ENCODE peak calls at places on chromosomes 5 and 9, in nine cellular contexts. C is GM23338, P is A549, A is GM12878, I is HCT116, W is K562, O is HepG2, U is SK-N-SH, E is HL-60. D is an unnamed sample.

GRCh38 chr9:136806631-136807201 is 1.0 kb upstream of the RABL6 start:
- DNase-seq in P (no peak), E (no peak), U (no peak), A (no peak), W (no peak), C (no peak), I (no peak), O (no peak), D (no peak)

GRCh38 chr9:93677641-93678136 is 101.3 kb downstream of the PHF2 start:
- DNase-seq in A (no peak), O (no peak), C (no peak), P (no peak), I (no peak), U (peak), W (no peak), E (no peak), D (no peak)

GRCh38 chr5:111848374-111848914 is 91.5 kb upstream of the NREP start:
- DNase-seq in U (no peak), W (no peak), O (no peak), C (no peak), E (no peak), I (no peak), P (no peak), A (no peak), D (no peak)

GRCh38 chr9:112747094-112747493 is 3.5 kb upstream of the SNX30 start:
- DNase-seq in W (no peak), C (no peak), P (no peak), U (no peak), A (no peak), E (no peak), I (no peak), O (peak), D (no peak)

GRCh38 chr5:138364576-138364975 is 12.1 kb downstream of the KDM3B start:
- DNase-seq in A (no peak), E (no peak), C (no peak), U (no peak), W (no peak), I (no peak), P (no peak), O (no peak), D (no peak)

GRCh38 chr5:173712609-173713176 is 96.2 kb upstream of the BOD1 start:
- DNase-seq in O (no peak), C (no peak), I (no peak), E (no peak), U (no peak), P (no peak), A (no peak), W (no peak), D (no peak)

GRCh38 chr9:128685636-128686489 is 3.2 kb upstream of the SET start:
- DNase-seq in P (no peak), O (no peak), A (no peak), W (no peak), E (no peak), U (no peak), C (no peak), I (no peak), D (no peak)

GRCh38 chr9:69696802-69697201 is 24.6 kb upstream of the APBA1 start:
- DNase-seq in A (no peak), P (no peak), I (no peak), W (no peak), E (no peak), U (no peak), C (no peak), O (no peak), D (no peak)

GRCh38 chr9:92590386-92590785 is 54.6 kb upstream of the ECM2 start:
- DNase-seq in A (no peak), U (no peak), C (no peak), O (no peak), E (no peak), W (no peak), P (no peak), I (no peak), D (no peak)

GRCh38 chr9:133694686-133695085 is 43.5 kb downstream of the SARDH start:
- DNase-seq in W (no peak), E (no peak), O (no peak), U (no peak), P (no peak), C (no peak), A (no peak), I (no peak), D (no peak)

GRCh38 chr9:70486127-70486526 is 71.7 kb upstream of the KLF9 start:
- DNase-seq in A (no peak), W (no peak), P (no peak), U (no peak), I (no peak), O (no peak), E (no peak), C (no peak), D (no peak)

GRCh38 chr5:958701-959571 is 49.7 kb upstream of the NKD2 start:
- DNase-seq in A (no peak), O (peak), W (no peak), I (peak), P (peak), C (no peak), U (peak), E (no peak), D (peak)

GRCh38 chr9:135589596-135590485 is 28.3 kb downstream of the PAEP start:
- DNase-seq in A (no peak), U (no peak), P (no peak), O (no peak), E (no peak), I (no peak), C (no peak), W (no peak), D (no peak)

GRCh38 chr5:172097356-172097755 is 90.7 kb downstream of the STK10 start:
- DNase-seq in W (no peak), E (no peak), P (no peak), C (no peak), I (no peak), U (no peak), O (no peak), A (no peak), D (no peak)

GRCh38 chr5:77696120-77696519 is 57.6 kb upstream of the OTP start:
- DNase-seq in P (no peak), O (no peak), W (no peak), C (no peak), U (no peak), A (no peak), I (no peak), E (no peak), D (no peak)

GRCh38 chr5:3642231-3642630 is 46.6 kb downstream of the IRX1 start:
- DNase-seq in C (no peak), E (no peak), U (no peak), W (no peak), P (no peak), A (no peak), I (no peak), O (no peak), D (no peak)

GRCh38 chr9:119349548-119349947 is 19.7 kb downstream of the BRINP1 start:
- DNase-seq in O (no peak), A (no peak), W (no peak), P (no peak), E (no peak), I (no peak), U (no peak), C (peak), D (no peak)

GRCh38 chr5:138668451-138668850 is 84.8 kb upstream of the CTNNA1 start:
- DNase-seq in A (no peak), P (no peak), E (no peak), W (no peak), O (peak), U (no peak), I (no peak), C (no peak), D (no peak)

GRCh38 chr9:7799934-7800285 is 332 bp upstream of the DMAC1 start:
- DNase-seq in P (no peak), C (no peak), A (no peak), I (no peak), O (no peak), W (no peak), U (no peak), E (no peak), D (no peak)

GRCh38 chr9:101018391-101018990 is 10.0 kb upstream of the PLPPR1 start:
- DNase-seq in I (no peak), C (no peak), A (no peak), U (no peak), P (no peak), E (no peak), W (no peak), O (no peak), D (no peak)

GRCh38 chr9:18632624-18633407 is 158.9 kb downstream of the ADAMTSL1 start:
- DNase-seq in E (no peak), W (no peak), C (no peak), I (no peak), P (peak), O (no peak), A (no peak), U (no peak), D (peak)

GRCh38 chr9:133058051-133058450 is 3.7 kb upstream of the CEL start:
- DNase-seq in C (no peak), A (no peak), O (no peak), U (no peak), P (no peak), E (no peak), I (no peak), W (no peak), D (no peak)

GRCh38 chr5:172534229-172535169 is 80.2 kb upstream of the SH3PXD2B start:
- DNase-seq in U (no peak), W (no peak), A (no peak), O (no peak), E (no peak), P (no peak), I (peak), C (no peak), D (peak)

GRCh38 chr9:114776683-114777399 is 29.0 kb downstream of the TNFSF15 start:
- DNase-seq in E (no peak), W (no peak), P (no peak), O (no peak), C (no peak), I (no peak), U (no peak), A (no peak), D (no peak)

GRCh38 chr5:119340597-119341218 is 15.1 kb upstream of the TNFAIP8 start:
- DNase-seq in O (no peak), P (no peak), E (no peak), W (peak), A (peak), U (no peak), C (no peak), I (no peak), D (no peak)

GRCh38 chr5:6734243-6734695 is 21.0 kb downstream of the TENT4A start:
- DNase-seq in I (no peak), W (no peak), A (no peak), U (no peak), O (no peak), E (no peak), C (no peak), P (no peak), D (no peak)

GRCh38 chr9:130728721-130729120 is 35.1 kb downstream of the EXOSC2 start:
- DNase-seq in A (no peak), O (no peak), P (no peak), W (no peak), U (no peak), I (peak), C (no peak), E (no peak), D (no peak)

GRCh38 chr5:33850100-33850594 is 41.6 kb downstream of the ADAMTS12 start:
- DNase-seq in I (no peak), A (peak), O (peak), C (peak), U (no peak), E (no peak), P (peak), W (peak), D (no peak)

GRCh38 chr5:179307006-179307800 is 38.1 kb downstream of the ADAMTS2 start:
- DNase-seq in W (no peak), C (no peak), O (no peak), E (no peak), U (no peak), I (no peak), P (no peak), A (no peak), D (no peak)

GRCh38 chr5:107474361-107474723 is 196.4 kb downstream of the EFNA5 start:
- DNase-seq in E (no peak), A (no peak), W (no peak), I (no peak), O (no peak), C (no peak), U (no peak), P (no peak), D (no peak)

GRCh38 chr5:107474724-107475489 is 195.8 kb downstream of the EFNA5 start:
- DNase-seq in C (no peak), P (peak), O (no peak), A (peak), I (no peak), E (peak), U (no peak), W (no peak), D (peak)

GRCh38 chr5:107477492-107477891 is 193.2 kb downstream of the EFNA5 start:
- DNase-seq in U (no peak), A (no peak), W (no peak), O (no peak), C (no peak), E (no peak), P (no peak), I (no peak), D (no peak)

GRCh38 chr5:107478068-107478641 is 192.6 kb downstream of the EFNA5 start:
- DNase-seq in E (no peak), P (no peak), I (no peak), W (no peak), A (no peak), C (no peak), O (no peak), U (no peak), D (no peak)

GRCh38 chr5:107476783-107477182 is 194.0 kb downstream of the EFNA5 start:
- DNase-seq in C (peak), W (no peak), U (no peak), P (peak), A (peak), O (no peak), I (no peak), E (peak), D (no peak)
- TF ChIP-seq REST in C (no peak), W (no peak), U (no peak), P (no peak), A (no peak), O (no peak), I (no peak), E (no peak), D (no peak)

DNA sequence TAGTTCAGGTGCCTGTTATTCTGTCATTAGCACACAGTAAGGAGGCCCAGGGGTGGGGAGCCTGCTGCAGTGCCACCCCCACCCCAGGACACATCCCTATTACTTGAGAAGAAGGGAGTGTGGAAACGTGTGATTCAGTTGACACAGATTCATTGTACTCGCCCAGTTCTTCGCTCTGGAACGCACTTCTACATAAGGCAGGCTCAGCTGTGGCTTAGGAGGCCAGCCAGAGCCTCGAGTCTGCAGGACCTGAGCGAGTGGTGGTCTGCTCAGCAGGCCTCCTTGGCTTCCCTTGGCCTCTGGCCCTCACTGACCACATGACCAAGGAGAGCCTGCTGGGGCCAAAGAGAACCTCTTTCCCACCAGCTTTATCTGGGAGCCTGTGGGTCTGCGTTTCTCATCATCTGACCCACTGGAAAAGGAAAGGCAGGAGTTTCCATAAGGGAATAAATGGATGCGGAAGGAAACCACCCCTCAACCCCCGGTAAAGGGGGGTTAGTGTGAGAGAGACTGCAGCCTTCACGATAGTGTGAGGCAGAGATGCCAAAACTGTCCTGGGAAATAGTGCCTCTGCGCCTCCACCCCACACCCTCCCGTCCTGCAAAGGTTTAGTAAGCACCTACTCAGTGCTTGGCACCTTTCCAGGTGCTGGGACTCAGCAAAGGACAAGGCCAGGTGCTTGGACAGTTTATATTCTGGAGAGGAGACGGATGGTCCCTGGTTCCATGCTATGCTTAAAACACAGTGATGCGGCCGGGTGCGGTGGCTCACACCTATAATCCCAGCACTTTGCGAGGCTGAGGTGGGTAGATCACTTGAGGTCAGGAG is 73.7 kb downstream of the PPARGC1B start:
- DNase-seq in P (no peak), A (no peak), C (no peak), W (no peak), U (no peak), E (no peak), I (no peak), O (no peak), D (no peak)
- TF ChIP-seq REST in P (no peak), A (no peak), C (no peak), W (no peak), U (no peak), E (no peak), I (no peak), O (no peak), D (no peak)

DNA sequence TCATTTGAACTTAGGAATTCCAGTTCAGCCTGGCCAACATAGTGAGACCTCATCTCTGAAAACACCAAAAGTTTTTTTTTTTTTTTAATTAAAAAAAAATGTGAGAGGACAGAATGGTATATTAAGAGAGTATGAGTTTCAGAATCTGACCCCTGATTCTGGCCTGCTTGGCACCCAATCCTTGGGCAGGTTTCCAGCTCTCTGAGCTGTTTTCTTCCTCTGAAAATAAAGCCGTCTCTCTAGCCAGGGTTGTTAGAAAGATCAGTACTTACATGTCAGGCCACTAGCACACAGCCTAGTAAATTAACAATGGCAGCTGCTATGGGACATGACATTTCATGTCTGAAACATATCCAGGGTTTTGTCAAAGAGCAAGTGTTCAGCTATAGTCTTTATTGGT is 40.3 kb downstream of the IQGAP2 start:
- DNase-seq in A (no peak), P (no peak), O (no peak), I (no peak), W (no peak), U (no peak), E (no peak), C (no peak), D (no peak)
- TF ChIP-seq REST in A (no peak), P (no peak), O (no peak), I (no peak), W (no peak), U (no peak), E (no peak), C (no peak), D (no peak)

GRCh38 chr5:175250426-175250825 is 193.6 kb downstream of the DRD1 start:
- DNase-seq in A (no peak), U (no peak), E (no peak), I (no peak), C (no peak), O (no peak), P (no peak), W (no peak), D (no peak)

GRCh38 chr5:175247146-175247545 is 196.8 kb downstream of the DRD1 start:
- DNase-seq in E (no peak), U (no peak), W (no peak), I (no peak), C (no peak), O (no peak), A (no peak), P (no peak), D (no peak)

GRCh38 chr5:175246242-175246891 is 197.6 kb downstream of the DRD1 start:
- DNase-seq in C (no peak), U (no peak), A (no peak), I (peak), O (no peak), P (peak), W (no peak), E (no peak), D (peak)

GRCh38 chr5:175252234-175252805 is 191.7 kb downstream of the DRD1 start:
- DNase-seq in W (no peak), P (no peak), E (no peak), U (no peak), A (no peak), O (no peak), I (no peak), C (no peak), D (no peak)

DNA sequence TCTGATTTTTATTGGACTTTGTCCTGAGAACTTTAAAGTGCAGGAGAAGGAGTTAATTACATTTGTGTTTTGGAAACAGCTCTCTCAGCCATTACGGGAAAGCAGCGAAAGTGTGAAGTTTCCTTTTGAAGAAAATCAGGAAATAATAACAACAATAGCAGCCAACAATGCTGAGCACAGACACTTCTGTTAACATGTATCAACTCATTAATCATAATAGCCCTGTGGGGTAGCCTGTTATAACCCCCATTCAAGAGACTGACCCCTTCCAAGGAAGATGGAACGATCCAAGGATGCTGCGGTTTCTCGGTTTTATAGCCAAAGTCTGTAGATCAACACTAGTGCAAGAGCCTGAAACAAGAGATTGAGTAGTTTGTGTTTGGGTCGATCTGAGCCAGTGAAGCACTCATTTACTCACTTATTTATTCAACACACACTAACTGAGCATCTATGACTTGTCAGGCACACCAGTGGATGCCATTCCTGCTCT is 195.5 kb downstream of the DRD1 start:
- DNase-seq in O (no peak), W (no peak), A (no peak), U (no peak), I (no peak), P (no peak), E (no peak), C (no peak), D (no peak)
- TF ChIP-seq REST in O (no peak), W (no peak), A (no peak), U (no peak), I (no peak), P (no peak), E (no peak), C (no peak), D (no peak)

DNA sequence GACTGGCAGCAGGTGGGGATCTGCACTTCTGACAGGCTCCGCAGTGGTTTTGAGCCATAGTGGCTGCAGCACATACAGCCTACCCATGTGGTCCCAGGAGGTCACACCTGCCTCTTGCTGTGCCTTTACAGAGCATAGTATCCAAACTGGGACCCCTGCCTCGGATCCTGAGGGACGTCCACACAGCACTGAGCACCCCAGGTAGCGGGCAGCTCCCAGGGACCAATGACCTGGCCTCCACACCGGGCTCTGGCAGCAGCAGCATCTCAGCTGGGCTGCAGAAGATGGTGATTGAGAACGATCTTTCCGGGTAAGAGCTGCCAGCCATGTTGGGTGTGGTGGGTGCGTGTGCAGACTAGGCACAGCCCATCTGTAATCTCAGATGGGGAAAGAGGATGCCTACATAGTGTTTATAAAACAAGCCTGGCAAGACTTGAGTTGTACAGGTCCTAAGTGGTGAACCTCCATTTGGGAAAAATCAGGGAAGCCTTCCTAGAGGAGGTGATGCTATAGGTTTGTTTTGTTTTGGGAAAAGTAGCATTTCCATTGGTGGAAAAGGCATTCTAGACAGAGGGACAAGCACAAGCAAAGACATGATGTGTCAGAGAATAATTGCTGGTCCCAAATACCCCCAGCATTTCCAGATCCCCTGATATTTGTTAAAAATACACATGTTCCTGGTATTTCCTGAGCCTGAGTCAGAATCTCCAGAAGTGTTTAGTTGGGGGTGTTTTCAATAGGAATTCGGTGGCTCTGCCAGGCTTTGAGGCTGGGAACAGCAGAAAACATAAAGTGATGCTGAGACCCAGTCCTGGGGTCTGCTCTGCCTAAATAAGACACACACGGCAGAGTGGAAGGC is 119.2 kb downstream of the DAB2IP start:
- DNase-seq in A (no peak), U (no peak), W (no peak), P (no peak), O (no peak), I (no peak), C (no peak), E (no peak), D (no peak)
- TF ChIP-seq REST in A (no peak), U (no peak), W (no peak), P (no peak), O (no peak), I (no peak), C (no peak), E (no peak), D (no peak)

D was measured in Panc1.